ENCODE peak calls at places on chromosomes 3 and 15, in five cellular contexts. R is WTC11, W is neural crest cell, Y is GM12864, T is upper lobe of right lung. P is an unnamed sample.

GRCh38 chr3:106249159-106249558 is 380.3 kb upstream of the CBLB start:
- DNase-seq in R (no peak), Y (no peak), W (no peak), T (no peak), P (no peak)

GRCh38 chr3:72082776-72083477 is 298.0 kb upstream of the PROK2 start:
- DNase-seq in R (no peak), W (no peak), Y (no peak), T (no peak), P (no peak)

GRCh38 chr15:81327526-81327925 is 3.6 kb upstream of the STARD5 start:
- DNase-seq in Y (no peak), W (no peak), R (no peak), T (no peak), P (no peak)

GRCh38 chr3:150547045-150547753 is 612 bp downstream of the EIF2A start:
- DNase-seq in W (no peak), T (no peak), R (no peak), Y (no peak), P (no peak)

GRCh38 chr3:172982731-172983364 is 158.2 kb downstream of the SPATA16 start:
- DNase-seq in R (no peak), W (no peak), T (no peak), Y (no peak), P (no peak)

GRCh38 chr15:68210409-68210756 is 5.3 kb upstream of the CALML4 start:
- DNase-seq in W (no peak), R (no peak), T (peak), Y (no peak), P (no peak)

GRCh38 chr15:31973197-31973596 is 57.1 kb upstream of the CHRNA7 start:
- DNase-seq in R (no peak), T (no peak), Y (no peak), W (no peak), P (no peak)

GRCh38 chr3:172324591-172325203 is 123.6 kb downstream of the GHSR start:
- DNase-seq in W (no peak), R (no peak), Y (no peak), T (no peak), P (no peak)

GRCh38 chr3:170689218-170689874 is 103.5 kb upstream of the SLC7A14 start:
- DNase-seq in T (peak), Y (no peak), R (peak), W (no peak), P (no peak)

GRCh38 chr15:29400701-29401100 is 131.1 kb upstream of the NSMCE3 start:
- DNase-seq in Y (no peak), W (no peak), T (no peak), R (peak), P (no peak)

GRCh38 chr15:78072080-78072892 is 5.2 kb downstream of the TBC1D2B start:
- DNase-seq in Y (no peak), T (no peak), W (no peak), R (peak), P (no peak)

GRCh38 chr15:42385206-42385979 is 26.1 kb downstream of the CAPN3 start:
- DNase-seq in T (peak), Y (no peak), W (peak), R (peak), P (peak)

GRCh38 chr15:70355275-70355795 is 257.6 kb upstream of the TLE3 start:
- DNase-seq in W (no peak), Y (no peak), T (peak), R (no peak), P (no peak)

GRCh38 chr3:39130026-39130425 is 22.5 kb downstream of the TTC21A start:
- DNase-seq in R (no peak), W (no peak), T (no peak), Y (no peak), P (no peak)

GRCh38 chr15:35141743-35142356 is 56.8 kb upstream of the NANOGP8 start:
- DNase-seq in T (no peak), R (no peak), W (no peak), Y (no peak), P (no peak)

GRCh38 chr3:149541091-149541491 is 66.6 kb downstream of the TM4SF4 start:
- DNase-seq in R (no peak), Y (no peak), T (no peak), W (no peak), P (no peak)

GRCh38 chr15:59292393-59292792 is 80.3 kb downstream of the MYO1E start:
- DNase-seq in R (no peak), Y (no peak), T (no peak), W (peak), P (no peak)

GRCh38 chr3:57852896-57853295 is 96.8 kb downstream of the SLMAP start:
- DNase-seq in W (no peak), T (no peak), R (no peak), Y (no peak), P (peak)

GRCh38 chr15:38688761-38689160 is 124.1 kb upstream of the RASGRP1 start:
- DNase-seq in W (no peak), R (no peak), T (no peak), Y (no peak), P (no peak)

GRCh38 chr3:43473737-43474136 is 148.1 kb downstream of the ANO10 start:
- DNase-seq in R (no peak), W (no peak), Y (no peak), T (no peak), P (no peak)
- TF ChIP-seq CTCF in R (no peak), W (no peak), Y (no peak), T (no peak), P (no peak)

DNA sequence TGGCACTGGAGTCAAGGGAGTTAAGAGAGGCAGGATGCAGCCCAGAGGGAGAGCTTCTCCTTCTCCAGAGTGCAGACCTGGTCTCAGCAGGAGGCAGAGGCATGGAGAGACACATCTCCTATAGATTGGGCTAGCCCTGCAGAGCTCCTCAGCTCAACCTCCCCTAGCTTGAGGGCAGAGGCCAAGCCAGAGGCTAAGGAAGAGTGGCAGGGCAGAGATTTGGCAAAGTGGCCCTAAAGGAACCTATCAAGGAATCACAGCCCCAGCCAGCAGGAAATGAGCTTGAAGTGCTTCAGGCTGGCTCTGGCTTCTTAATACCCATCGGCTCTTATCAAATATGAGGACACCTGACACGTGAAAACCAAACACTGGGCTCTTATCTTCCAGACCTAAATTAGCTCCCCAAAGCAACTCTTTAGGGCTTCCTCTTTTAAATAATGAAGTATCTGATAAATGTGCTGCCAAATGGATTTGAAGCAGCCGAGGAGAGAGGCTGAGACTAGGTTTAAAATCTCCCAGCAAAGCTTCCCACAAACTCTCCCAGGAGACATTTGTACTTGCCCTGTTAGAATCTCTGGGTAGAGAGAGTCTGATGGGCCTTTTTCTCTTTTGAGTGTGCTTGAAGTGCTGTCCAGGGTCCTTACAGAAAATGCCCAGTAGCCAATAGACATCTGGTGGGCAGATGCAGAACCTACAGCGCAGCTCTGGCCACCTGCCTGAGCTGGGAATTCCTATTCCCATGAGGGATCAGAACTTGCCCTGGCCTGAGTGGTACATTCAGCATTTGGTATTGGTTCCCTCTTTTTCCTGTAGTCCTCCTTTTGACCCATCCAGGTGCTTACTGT is 271.4 kb downstream of the CLSTN2 start:
- DNase-seq in Y (no peak), T (no peak), R (peak), W (no peak), P (peak)
- TF ChIP-seq CTCF in Y (peak), T (no peak), R (no peak), W (peak), P (peak)

GRCh38 chr3:46695177-46695961 is 1.9 kb upstream of the ALS2CL start:
- DNase-seq in R (peak), T (peak), W (peak), Y (no peak), P (peak)
- TF ChIP-seq CTCF in R (peak), T (peak), W (peak), Y (peak), P (peak)

GRCh38 chr15:99170476-99171065 is 65.7 kb downstream of the SYNM start:
- DNase-seq in W (no peak), R (no peak), Y (no peak), T (no peak), P (no peak)
- TF ChIP-seq CTCF in W (no peak), R (no peak), Y (no peak), T (no peak), P (no peak)

GRCh38 chr3:107664614-107665013 is 141.9 kb downstream of the BBX start:
- DNase-seq in R (no peak), T (no peak), W (no peak), Y (no peak), P (no peak)
- TF ChIP-seq CTCF in R (no peak), T (no peak), W (peak), Y (no peak), P (no peak)

GRCh38 chr3:27105904-27106303 is 263.3 kb downstream of the NEK10 start:
- DNase-seq in Y (no peak), W (peak), R (peak), T (no peak), P (no peak)
- TF ChIP-seq CTCF in Y (no peak), W (peak), R (no peak), T (no peak), P (no peak)

DNA sequence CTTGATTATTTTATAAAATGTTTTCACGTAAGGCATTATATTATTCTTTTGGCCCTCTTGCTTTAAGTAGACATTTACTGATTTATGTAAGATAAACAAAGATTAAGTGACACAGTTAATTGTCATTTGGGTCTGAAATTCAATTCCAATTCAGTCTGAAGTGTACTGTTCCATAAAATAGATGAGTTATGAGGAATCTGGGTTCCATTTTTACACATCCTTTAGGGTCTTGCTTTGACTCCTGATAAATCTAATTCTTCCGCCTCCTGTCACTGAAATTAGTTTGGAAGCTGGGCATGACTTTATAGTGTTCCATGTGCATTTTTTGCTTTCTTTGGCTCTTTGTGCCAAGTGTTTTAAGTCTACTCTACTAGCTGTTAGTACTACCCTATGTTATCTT is 14.1 kb downstream of the ARL8B start:
- DNase-seq in Y (no peak), W (no peak), T (no peak), R (no peak), P (no peak)
- TF ChIP-seq CTCF in Y (no peak), W (no peak), T (no peak), R (no peak), P (no peak)

DNA sequence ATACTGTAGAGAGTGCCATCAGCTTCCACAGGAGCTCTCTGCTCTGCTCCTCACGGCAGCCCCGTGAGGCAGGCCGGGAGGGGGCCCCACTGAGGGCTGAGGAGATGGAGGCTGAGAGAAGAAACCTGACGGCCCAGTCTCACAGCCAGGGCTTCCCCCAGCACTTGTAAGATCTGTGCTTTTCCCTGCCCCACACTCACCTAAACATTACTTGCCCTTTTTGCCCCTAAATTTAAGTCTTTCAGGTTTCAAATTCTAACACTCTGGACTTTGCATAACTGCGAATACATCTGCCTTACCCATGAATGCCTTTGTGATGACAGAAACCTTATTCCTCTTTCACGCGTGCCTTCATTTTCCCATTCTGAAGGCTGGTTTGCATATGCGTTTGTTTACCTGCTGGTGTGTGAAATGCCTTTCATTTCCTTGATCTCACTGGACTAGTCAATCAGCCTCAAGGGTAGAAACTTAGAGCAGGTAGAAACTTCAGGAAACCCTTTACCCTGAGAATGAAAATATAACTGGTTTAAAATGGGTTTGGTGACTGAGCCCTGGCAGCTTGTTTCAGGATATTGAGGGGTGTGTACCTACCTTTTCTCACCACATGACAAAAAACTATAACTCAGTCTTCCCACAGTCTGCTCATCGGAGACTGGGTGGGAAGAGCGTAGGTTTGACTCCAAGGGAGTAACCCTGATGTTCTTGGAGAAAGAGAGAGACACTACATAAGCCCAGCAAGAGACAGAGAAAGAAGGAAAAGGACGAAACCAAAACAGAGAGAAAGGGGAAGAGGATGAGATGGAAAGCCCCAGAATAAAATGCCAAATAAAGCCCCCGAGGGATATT is 20.1 kb downstream of the SLC12A8 start:
- DNase-seq in Y (peak), W (no peak), R (peak), T (no peak), P (peak)
- TF ChIP-seq CTCF in Y (peak), W (no peak), R (no peak), T (no peak), P (peak)

GRCh38 chr3:97821810-97822775 is at the start of gene CRYBG3:
- DNase-seq in Y (peak), W (peak), T (peak), R (peak), P (peak)
- TF ChIP-seq CTCF in Y (peak), W (peak), T (peak), R (no peak), P (peak)

P was measured in GM13976.